ENCODE peak calls at places on chromosome X, in four cellular contexts. One of them, this sample, is unnamed.

GRCh38 chrX:41338422-41338821 is 4.5 kb downstream of the DDX3X start:
- DNase-seq in GM12878: no peak
- DNase-seq in kidney epithelial cell: no peak
- DNase-seq in psoas muscle: no peak
- DNase-seq in this sample: no peak

GRCh38 chrX:24525455-24525854 is 60.4 kb downstream of the PDK3 start:
- DNase-seq in GM12878: no peak
- DNase-seq in kidney epithelial cell: no peak
- DNase-seq in psoas muscle: no peak
- DNase-seq in this sample: no peak

GRCh38 chrX:6678313-6678712 is 143.4 kb upstream of the VCX3A start:
- DNase-seq in GM12878: no peak
- DNase-seq in kidney epithelial cell: no peak
- DNase-seq in psoas muscle: no peak
- DNase-seq in this sample: no peak

GRCh38 chrX:139642241-139642927 is 65.6 kb downstream of the MCF2 start:
- DNase-seq in GM12878: no peak
- DNase-seq in kidney epithelial cell: no peak
- DNase-seq in psoas muscle: no peak
- DNase-seq in this sample: no peak

GRCh38 chrX:50881028-50881427 is 29.5 kb upstream of the BMP15 start:
- DNase-seq in GM12878: no peak
- DNase-seq in kidney epithelial cell: no peak
- DNase-seq in psoas muscle: no peak
- DNase-seq in this sample: no peak

GRCh38 chrX:8455600-8455999 is 9.0 kb upstream of the VCX3B start:
- DNase-seq in GM12878: no peak
- DNase-seq in kidney epithelial cell: no peak
- DNase-seq in psoas muscle: no peak
- DNase-seq in this sample: no peak

GRCh38 chrX:109374276-109374960 is 107.5 kb downstream of the GUCY2F start:
- DNase-seq in GM12878: no peak
- DNase-seq in kidney epithelial cell: peak; percentile 21
- DNase-seq in psoas muscle: no peak
- DNase-seq in this sample: no peak

GRCh38 chrX:136608295-136608933 is 39.5 kb upstream of the CD40LG start:
- DNase-seq in GM12878: no peak
- DNase-seq in kidney epithelial cell: no peak
- DNase-seq in psoas muscle: peak; percentile 59
- DNase-seq in this sample: peak; percentile 71

GRCh38 chrX:46383006-46383405 is 162.2 kb downstream of the ZNF674 start:
- DNase-seq in GM12878: no peak
- DNase-seq in kidney epithelial cell: no peak
- DNase-seq in psoas muscle: no peak
- DNase-seq in this sample: no peak

GRCh38 chrX:106726485-106727437 is at the start of gene RNF128:
- DNase-seq in GM12878: no peak
- DNase-seq in kidney epithelial cell: no peak
- DNase-seq in psoas muscle: peak; percentile 72
- DNase-seq in this sample: no peak

GRCh38 chrX:10011261-10011931 is 44.2 kb downstream of the CLDN34 start:
- DNase-seq in GM12878: peak; percentile 48
- DNase-seq in kidney epithelial cell: no peak
- DNase-seq in psoas muscle: no peak
- DNase-seq in this sample: peak; percentile 45

GRCh38 chrX:10254746-10255145 is 98.0 kb downstream of the CLCN4 start:
- DNase-seq in GM12878: no peak
- DNase-seq in kidney epithelial cell: no peak
- DNase-seq in psoas muscle: no peak
- DNase-seq in this sample: no peak

GRCh38 chrX:102835504-102836146 is 101.4 kb upstream of the RAB40AL start:
- DNase-seq in GM12878: no peak
- DNase-seq in kidney epithelial cell: no peak
- DNase-seq in psoas muscle: no peak
- DNase-seq in this sample: peak; percentile 26

GRCh38 chrX:86016189-86016588 is 31.2 kb downstream of the CHM start:
- DNase-seq in GM12878: no peak
- DNase-seq in kidney epithelial cell: no peak
- DNase-seq in psoas muscle: no peak
- DNase-seq in this sample: no peak

GRCh38 chrX:43804021-43804420 is 78.2 kb downstream of the MAOB start:
- DNase-seq in GM12878: no peak
- DNase-seq in kidney epithelial cell: no peak
- DNase-seq in psoas muscle: no peak
- DNase-seq in this sample: no peak

GRCh38 chrX:76987381-76987780 is 459.8 kb upstream of the FGF16 start:
- DNase-seq in GM12878: no peak
- DNase-seq in kidney epithelial cell: no peak
- DNase-seq in psoas muscle: no peak
- DNase-seq in this sample: no peak

GRCh38 chrX:15321447-15321846 is 6.0 kb upstream of the ASB11 start:
- DNase-seq in GM12878: no peak
- DNase-seq in kidney epithelial cell: no peak
- DNase-seq in psoas muscle: no peak
- DNase-seq in this sample: no peak

GRCh38 chrX:68721546-68721945 is 74.1 kb downstream of the STARD8 start:
- DNase-seq in GM12878: no peak
- DNase-seq in kidney epithelial cell: no peak
- DNase-seq in psoas muscle: no peak
- DNase-seq in this sample: no peak

GRCh38 chrX:132615396-132616131 is 126.7 kb upstream of the MBNL3 start:
- DNase-seq in GM12878: no peak
- DNase-seq in kidney epithelial cell: no peak
- DNase-seq in psoas muscle: no peak
- DNase-seq in this sample: peak; percentile 58

GRCh38 chrX:27751976-27752375 is 55.8 kb upstream of the MAGEB10 start:
- DNase-seq in GM12878: no peak
- DNase-seq in kidney epithelial cell: no peak
- DNase-seq in psoas muscle: no peak
- DNase-seq in this sample: no peak

GRCh38 chrX:22276781-22277180 is 4.1 kb downstream of the CBLL2 start:
- DNase-seq in GM12878: no peak
- DNase-seq in kidney epithelial cell: no peak
- DNase-seq in psoas muscle: no peak
- DNase-seq in this sample: no peak

GRCh38 chrX:12975999-12976558 is 1.2 kb downstream of the TMSB4X start:
- DNase-seq in GM12878: no peak
- DNase-seq in kidney epithelial cell: no peak
- DNase-seq in psoas muscle: peak; percentile 57
- DNase-seq in this sample: peak; percentile 65

GRCh38 chrX:154731203-154731602 is 19.7 kb downstream of the GAB3 start:
- DNase-seq in GM12878: no peak
- DNase-seq in kidney epithelial cell: no peak
- DNase-seq in psoas muscle: no peak
- DNase-seq in this sample: no peak

GRCh38 chrX:153388722-153389459 is 12.3 kb downstream of the PNMA6E start:
- DNase-seq in GM12878: no peak
- DNase-seq in kidney epithelial cell: no peak
- DNase-seq in psoas muscle: no peak
- DNase-seq in this sample: no peak

GRCh38 chrX:65072590-65072989 is 96.3 kb upstream of the ZC4H2 start:
- DNase-seq in GM12878: no peak
- DNase-seq in kidney epithelial cell: no peak
- DNase-seq in psoas muscle: no peak
- DNase-seq in this sample: no peak

GRCh38 chrX:17030092-17030491 is 83.6 kb downstream of the REPS2 start:
- DNase-seq in GM12878: no peak
- DNase-seq in kidney epithelial cell: no peak
- DNase-seq in psoas muscle: no peak
- DNase-seq in this sample: no peak

GRCh38 chrX:129565046-129565649 is 25.1 kb downstream of the OCRL start:
- DNase-seq in GM12878: no peak
- DNase-seq in kidney epithelial cell: no peak
- DNase-seq in psoas muscle: no peak
- DNase-seq in this sample: no peak

GRCh38 chrX:38260231-38260630 is 39.6 kb upstream of the SRPX start:
- DNase-seq in GM12878: no peak
- DNase-seq in kidney epithelial cell: no peak
- DNase-seq in psoas muscle: no peak
- DNase-seq in this sample: peak; percentile 25
- TF ChIP-seq CTCF in GM12878: peak; percentile 68
- TF ChIP-seq CTCF in kidney epithelial cell: peak; percentile 29
- TF ChIP-seq CTCF in psoas muscle: no peak
- TF ChIP-seq CTCF in this sample: peak; percentile 45

GRCh38 chrX:40168183-40169015 is 70.6 kb upstream of the BCOR start:
- DNase-seq in GM12878: no peak
- DNase-seq in kidney epithelial cell: no peak
- DNase-seq in psoas muscle: no peak
- DNase-seq in this sample: no peak

GRCh38 chrX:40171513-40172168 is 73.9 kb upstream of the BCOR start:
- DNase-seq in GM12878: no peak
- DNase-seq in kidney epithelial cell: no peak
- DNase-seq in psoas muscle: peak; percentile 65
- DNase-seq in this sample: peak; percentile 67

GRCh38 chrX:40170830-40171512 is 73.2 kb upstream of the BCOR start:
- DNase-seq in GM12878: no peak
- DNase-seq in kidney epithelial cell: no peak
- DNase-seq in psoas muscle: no peak
- DNase-seq in this sample: peak; percentile 60

GRCh38 chrX:40167240-40168182 is 69.8 kb upstream of the BCOR start:
- DNase-seq in GM12878: no peak
- DNase-seq in kidney epithelial cell: no peak
- DNase-seq in psoas muscle: peak; percentile 72
- DNase-seq in this sample: no peak

DNA sequence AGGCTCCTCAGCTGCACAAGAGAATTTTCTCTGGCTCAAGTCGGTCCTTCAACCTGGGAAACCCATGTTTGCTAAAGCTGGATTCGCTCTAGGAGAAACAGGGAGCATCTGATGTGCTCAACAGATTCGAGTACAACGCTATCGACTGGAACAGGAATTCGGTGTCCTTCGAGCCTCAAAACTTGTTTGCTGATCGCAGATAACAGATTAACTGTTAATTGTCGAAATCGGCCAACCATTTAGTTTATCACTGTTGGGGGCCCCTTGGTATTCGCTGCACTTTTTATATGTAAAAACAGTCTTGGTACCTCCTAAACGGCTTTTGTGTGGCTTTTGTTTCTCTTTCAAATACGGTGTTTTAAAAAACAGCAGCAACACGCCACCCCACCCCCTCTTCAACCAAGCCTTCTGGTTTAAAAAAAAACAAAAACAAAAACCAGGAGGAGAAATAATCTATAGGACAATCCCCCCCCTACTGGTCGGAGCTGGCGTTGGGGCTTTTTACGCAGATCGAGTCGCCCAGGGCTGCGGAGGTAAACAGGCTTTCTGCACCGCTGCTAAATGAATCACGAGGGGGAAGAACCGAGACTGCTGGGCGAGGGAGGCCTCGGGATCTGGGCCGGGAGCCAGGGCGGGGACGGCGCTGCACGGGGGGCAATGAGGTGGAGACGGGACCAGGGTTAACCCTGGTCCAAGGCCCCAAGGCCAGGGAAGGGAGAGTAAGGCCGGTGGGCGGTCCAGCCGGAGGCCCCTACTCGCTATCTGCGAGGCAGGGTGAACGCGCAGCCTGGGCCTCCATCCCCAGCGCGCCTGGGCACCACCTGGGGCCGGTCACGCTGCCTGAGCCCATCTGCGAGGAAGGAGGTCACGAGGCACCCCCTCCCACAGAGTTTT is 71.7 kb upstream of the BCOR start:
- DNase-seq in GM12878: no peak
- DNase-seq in kidney epithelial cell: peak; percentile 43
- DNase-seq in psoas muscle: peak; percentile 66
- DNase-seq in this sample: peak; percentile 90
- H3K4me3 ChIP-seq in GM12878: peak overlapping the region; percentile 49
- H3K4me3 ChIP-seq in kidney epithelial cell: no peak overlapping the region
- H3K4me3 ChIP-seq in psoas muscle: no peak overlapping the region
- H3K4me3 ChIP-seq in this sample: peak overlapping the region; percentile 54

GRCh38 chrX:63764946-63765345 is 20.1 kb downstream of the ARHGEF9 start:
- DNase-seq in GM12878: no peak
- DNase-seq in kidney epithelial cell: no peak
- DNase-seq in psoas muscle: no peak
- DNase-seq in this sample: no peak
- TF ChIP-seq CTCF in GM12878: no peak
- TF ChIP-seq CTCF in kidney epithelial cell: no peak
- TF ChIP-seq CTCF in psoas muscle: no peak
- TF ChIP-seq CTCF in this sample: no peak

DNA sequence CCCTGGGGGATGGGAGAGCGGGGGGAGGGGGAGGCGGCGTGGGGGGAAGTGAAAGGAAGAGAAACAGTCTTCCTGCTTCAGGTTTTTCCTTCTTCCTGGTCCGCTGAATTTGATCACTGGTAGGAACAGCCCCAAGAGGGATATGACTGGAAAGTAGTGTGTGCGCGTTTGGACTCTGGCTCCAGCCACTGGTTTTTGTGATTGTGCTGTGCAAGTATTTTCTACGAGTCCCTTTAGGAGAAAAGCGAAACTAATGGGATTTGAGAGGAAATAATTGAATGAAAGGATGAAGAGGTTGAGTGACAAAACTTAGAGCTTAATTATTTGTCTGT is 836 bp downstream of the PRRG1 start:
- DNase-seq in GM12878: no peak
- DNase-seq in kidney epithelial cell: no peak
- DNase-seq in psoas muscle: no peak
- DNase-seq in this sample: no peak
- H3K4me3 ChIP-seq in GM12878: no peak overlapping the region
- H3K4me3 ChIP-seq in kidney epithelial cell: peak overlapping the region; percentile 81
- H3K4me3 ChIP-seq in psoas muscle: peak overlapping the region; percentile 78
- H3K4me3 ChIP-seq in this sample: no peak overlapping the region

DNA sequence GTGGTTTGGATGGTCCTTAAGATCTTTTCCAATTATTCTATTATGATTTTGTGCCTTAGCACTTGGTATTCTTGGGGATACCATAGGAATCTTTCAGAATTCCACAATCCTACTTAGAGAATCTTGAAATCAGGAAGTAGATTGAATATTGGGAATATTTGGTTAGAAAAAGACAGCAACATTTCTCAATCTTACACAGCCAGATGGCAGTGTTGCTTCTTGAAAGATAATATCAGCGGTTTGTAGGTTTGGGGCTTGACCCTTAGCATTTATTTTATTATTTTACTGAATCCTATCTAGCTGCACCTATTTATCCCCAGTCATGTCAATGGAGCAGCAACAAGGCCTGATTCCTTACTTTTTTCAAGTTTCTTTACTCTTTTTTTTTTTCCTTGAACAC is 28.6 kb downstream of the MAGEB1 start:
- DNase-seq in GM12878: no peak
- DNase-seq in kidney epithelial cell: no peak
- DNase-seq in psoas muscle: no peak
- DNase-seq in this sample: no peak
- TF ChIP-seq CTCF in GM12878: no peak
- TF ChIP-seq CTCF in kidney epithelial cell: peak; percentile 20
- TF ChIP-seq CTCF in psoas muscle: peak; percentile 31
- TF ChIP-seq CTCF in this sample: no peak